ENCODE peak calls at places on chromosomes 4 and X, in nine cellular contexts. Q, L, T, R, V, W, H, O and N are unnamed samples.
A peak's percentile ranks its signal among the peaks of the same experiment; 100 is the strongest.

GRCh38 chr4:82618321-82618720 is 56.5 kb upstream of the TMEM150C start:
- DNase-seq in Q (no peak), L (peak; percentile 50), T (no peak), R (no peak), V (no peak), W (no peak), H (no peak), O (no peak), N (no peak)

GRCh38 chr4:126130200-126130599 is 815.4 kb downstream of the FAT4 start:
- DNase-seq in Q (no peak), L (no peak), T (no peak), R (no peak), V (no peak), W (no peak), H (no peak), O (no peak), N (no peak)

GRCh38 chrX:68938244-68939004 is 109.6 kb downstream of the EFNB1 start:
- DNase-seq in Q (peak; percentile 24), L (no peak), T (no peak), R (no peak), V (no peak), W (no peak), H (no peak), O (no peak), N (peak; percentile 30)

GRCh38 chr4:98932539-98932938 is 3.6 kb upstream of the EIF4E start:
- DNase-seq in Q (no peak), L (no peak), T (no peak), R (no peak), V (no peak), W (peak; percentile 49), H (no peak), O (no peak), N (no peak)

GRCh38 chr4:88522702-88523324 is 763 bp downstream of the PYURF start:
- DNase-seq in Q (no peak), L (no peak), T (peak; percentile 10), R (peak; percentile 19), V (no peak), W (peak; percentile 33), H (peak; percentile 65), O (peak; percentile 42), N (no peak)

GRCh38 chr4:108774809-108775530 is 12.1 kb upstream of the ETNPPL start:
- DNase-seq in Q (no peak), L (no peak), T (peak; percentile 58), R (no peak), V (no peak), W (peak; percentile 5), H (no peak), O (no peak), N (no peak)

GRCh38 chr4:32142075-32142474 is 1421.9 kb downstream of the PCDH7 start:
- DNase-seq in Q (no peak), L (no peak), T (no peak), R (no peak), V (no peak), W (no peak), H (no peak), O (no peak), N (no peak)

GRCh38 chr4:111650146-111650545 is 495.1 kb upstream of the FAM241A start:
- DNase-seq in Q (no peak), L (no peak), T (no peak), R (no peak), V (no peak), W (no peak), H (no peak), O (no peak), N (no peak)

GRCh38 chrX:19121466-19121865 is 802 bp downstream of the ADGRG2 start:
- DNase-seq in Q (no peak), L (no peak), T (no peak), R (peak; percentile 48), V (no peak), W (no peak), H (no peak), O (no peak), N (no peak)

GRCh38 chr4:145867416-145867815 is 71.2 kb downstream of the ZNF827 start:
- DNase-seq in Q (no peak), L (no peak), T (no peak), R (no peak), V (no peak), W (no peak), H (no peak), O (no peak), N (no peak)

GRCh38 chr4:2284934-2285664 is 23.2 kb upstream of the MXD4 start:
- DNase-seq in Q (no peak), L (peak; percentile 16), T (no peak), R (no peak), V (no peak), W (no peak), H (no peak), O (no peak), N (no peak)

GRCh38 chr4:89640620-89641366 is 196.2 kb downstream of the SNCA start:
- DNase-seq in Q (peak; percentile 95), L (peak; percentile 2), T (peak; percentile 32), R (peak; percentile 40), V (no peak), W (peak; percentile 33), H (peak; percentile 87), O (no peak), N (peak; percentile 80)

GRCh38 chr4:129064717-129065116 is 28.6 kb downstream of the SCLT1 start:
- DNase-seq in Q (no peak), L (peak; percentile 20), T (no peak), R (no peak), V (no peak), W (no peak), H (no peak), O (no peak), N (no peak)

GRCh38 chrX:140733766-140734342 is 24.3 kb downstream of the LINC00632 start:
- DNase-seq in Q (no peak), L (peak; percentile 13), T (no peak), R (peak; percentile 52), V (no peak), W (peak; percentile 34), H (peak; percentile 61), O (no peak), N (no peak)

GRCh38 chr4:151667025-151667424 is 93.8 kb downstream of the GATB start:
- DNase-seq in Q (no peak), L (no peak), T (no peak), R (no peak), V (no peak), W (no peak), H (peak; percentile 48), O (no peak), N (no peak)

GRCh38 chr4:53582194-53582593 is 9.1 kb downstream of the LNX1 start:
- DNase-seq in Q (no peak), L (no peak), T (no peak), R (no peak), V (no peak), W (no peak), H (no peak), O (no peak), N (no peak)

GRCh38 chr4:47368211-47368610 is 95.3 kb downstream of the COMMD8 start:
- DNase-seq in Q (no peak), L (no peak), T (no peak), R (no peak), V (no peak), W (no peak), H (no peak), O (no peak), N (no peak)

GRCh38 chrX:136629084-136629750 is 18.7 kb upstream of the CD40LG start:
- DNase-seq in Q (no peak), L (no peak), T (no peak), R (no peak), V (no peak), W (no peak), H (no peak), O (no peak), N (no peak)

GRCh38 chr4:7719354-7720174 is 220.1 kb downstream of the AFAP1 start:
- DNase-seq in Q (peak; percentile 79), L (no peak), T (peak; percentile 56), R (peak; percentile 61), V (no peak), W (peak; percentile 46), H (peak; percentile 80), O (peak; percentile 70), N (peak; percentile 96)

GRCh38 chrX:49282647-49283011 is 13.0 kb downstream of the PPP1R3F start:
- DNase-seq in Q (peak; percentile 53), L (no peak), T (no peak), R (peak; percentile 63), V (no peak), W (no peak), H (peak; percentile 28), O (no peak), N (no peak)

GRCh38 chr4:87937523-87937922 is 38.0 kb upstream of the SPP1 start:
- DNase-seq in Q (no peak), L (no peak), T (no peak), R (peak; percentile 55), V (no peak), W (no peak), H (no peak), O (no peak), N (no peak)

GRCh38 chrX:153440556-153441135 is 5.2 kb downstream of the TREX2 start:
- DNase-seq in Q (no peak), L (no peak), T (no peak), R (peak; percentile 28), V (no peak), W (no peak), H (no peak), O (no peak), N (no peak)

GRCh38 chr4:142407569-142407968 is 438.5 kb downstream of the INPP4B start:
- DNase-seq in Q (no peak), L (no peak), T (no peak), R (no peak), V (no peak), W (no peak), H (no peak), O (no peak), N (no peak)

GRCh38 chr4:8647626-8648025 is 55.1 kb downstream of the CPZ start:
- DNase-seq in Q (peak; percentile 31), L (no peak), T (no peak), R (no peak), V (no peak), W (no peak), H (no peak), O (no peak), N (peak; percentile 45)

GRCh38 chrX:39199429-39199828 is 398.2 kb downstream of the MID1IP1 start:
- DNase-seq in Q (no peak), L (no peak), T (no peak), R (no peak), V (no peak), W (no peak), H (no peak), O (no peak), N (no peak)

GRCh38 chr4:26141916-26142638 is 178.7 kb upstream of the RBPJ start:
- DNase-seq in Q (no peak), L (no peak), T (peak; percentile 28), R (peak; percentile 18), V (no peak), W (peak; percentile 77), H (peak; percentile 76), O (no peak), N (no peak)

GRCh38 chr4:123299212-123299651 is 97.4 kb upstream of the SPRY1 start:
- DNase-seq in Q (no peak), L (peak; percentile 57), T (no peak), R (no peak), V (no peak), W (no peak), H (no peak), O (no peak), N (no peak)

GRCh38 chr4:173009129-173009823 is 159.3 kb upstream of the GALNT7 start:
- DNase-seq in Q (no peak), L (no peak), T (no peak), R (no peak), V (no peak), W (no peak), H (no peak), O (no peak), N (no peak)